ENCODE peak calls at places on chromosomes 11 and 22, in seven cellular contexts. Z is H1, E is mesendoderm, O is H9, X is IMR-90, P is neuronal stem cell, L is mesenchymal stem cell. Q is an unnamed sample.

GRCh38 chr22:23895599-23896144 is 1.5 kb downstream of the MIF start:
- DNase-seq in X (no peak), Z (no peak), L (no peak), P (no peak), E (no peak), O (no peak), Q (no peak)

GRCh38 chr11:94662065-94662779 is 95.1 kb downstream of the PIWIL4 start:
- DNase-seq in X (no peak), P (no peak), E (peak; percentile 63), O (no peak), L (no peak), Z (no peak), Q (peak; percentile 56)

GRCh38 chr11:66850588-66851250 is 6.1 kb upstream of the LRFN4 start:
- DNase-seq in Z (no peak), L (no peak), X (no peak), O (no peak), P (no peak), E (no peak), Q (no peak)

GRCh38 chr11:133526790-133527189 is 5.5 kb downstream of the OPCML start:
- DNase-seq in O (no peak), Z (no peak), L (no peak), E (no peak), P (no peak), X (no peak), Q (no peak)

GRCh38 chr11:110160016-110160415 is 66.8 kb downstream of the ZC3H12C start:
- DNase-seq in L (peak; percentile 18), X (peak; percentile 79), P (no peak), O (no peak), Z (no peak), E (no peak), Q (no peak)

GRCh38 chr11:46294365-46295309 is 17.2 kb downstream of the CREB3L1 start:
- DNase-seq in E (peak; percentile 90), X (peak; percentile 97), O (peak; percentile 79), L (peak; percentile 97), Z (peak; percentile 77), P (peak; percentile 70), Q (no peak)

GRCh38 chr11:43937434-43938411 is 4.7 kb upstream of the C11orf96 start:
- DNase-seq in P (no peak), X (peak; percentile 70), E (no peak), Z (no peak), O (no peak), L (peak; percentile 81), Q (peak; percentile 62)

GRCh38 chr11:106939157-106939556 is 79.1 kb downstream of the GUCY1A2 start:
- DNase-seq in Z (no peak), O (no peak), L (no peak), P (no peak), E (no peak), X (no peak), Q (no peak)

DNA sequence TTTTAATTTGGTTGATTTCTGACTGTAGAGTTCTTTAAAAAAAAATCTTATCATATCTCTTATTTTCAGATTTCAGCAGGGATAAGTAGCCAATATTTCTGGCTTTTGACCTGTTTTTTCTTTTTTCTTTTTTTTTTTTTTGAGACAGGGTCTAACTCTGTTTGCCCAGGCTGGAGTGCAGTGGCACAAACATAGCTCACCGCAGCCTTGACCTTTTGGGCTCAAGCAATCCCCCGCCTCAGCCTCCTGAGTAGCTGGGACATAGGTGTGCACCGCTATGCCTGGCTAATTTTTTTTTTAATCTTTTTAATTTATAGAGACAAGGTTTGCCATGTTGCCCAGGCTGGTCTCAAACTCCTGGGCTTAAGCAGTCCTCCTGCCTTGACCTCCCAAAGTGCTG is 23.9 kb upstream of the ZBTB44 start:
- DNase-seq in O (no peak), Z (no peak), E (no peak), L (no peak), P (no peak), X (no peak), Q (no peak)
- H3K4ac ChIP-seq in O (no peak overlapping the region), Z (no peak overlapping the region), E (no peak overlapping the region), L (no peak overlapping the region), P (no peak overlapping the region), X (no peak overlapping the region), Q (no peak overlapping the region)

DNA sequence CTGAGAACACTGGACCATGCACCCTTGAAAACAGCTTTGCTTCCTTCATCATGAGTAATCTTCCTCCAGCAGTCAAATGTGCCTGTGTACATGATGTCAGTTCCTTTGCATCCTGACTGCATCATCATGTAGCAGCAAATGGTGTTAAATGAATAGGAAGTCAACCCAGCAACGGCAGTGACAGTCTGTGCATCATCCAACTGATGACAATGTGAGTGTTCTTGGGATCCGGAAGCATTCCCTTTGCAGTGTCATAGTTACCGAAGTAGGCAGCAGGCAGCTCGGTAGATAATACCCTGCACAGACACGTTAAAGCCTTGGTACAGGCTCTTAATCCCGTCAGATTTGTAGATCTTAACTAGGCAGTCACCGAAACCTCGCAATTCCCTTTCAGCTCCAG is 2.5 kb downstream of the WBP2NL start:
- DNase-seq in E (no peak), O (no peak), P (no peak), X (peak; percentile 56), L (peak; percentile 21), Z (no peak), Q (no peak)
- H3K4ac ChIP-seq in E (no peak overlapping the region), O (no peak overlapping the region), P (no peak overlapping the region), X (no peak overlapping the region), L (no peak overlapping the region), Z (no peak overlapping the region), Q (no peak overlapping the region)

GRCh38 chr22:36166086-36166485 is 5.5 kb upstream of the APOL3 start:
- DNase-seq in L (no peak), O (no peak), Z (no peak), P (no peak), E (peak; percentile 48), X (no peak), Q (no peak)

GRCh38 chr22:36163497-36163896 is 2.9 kb upstream of the APOL3 start:
- DNase-seq in O (no peak), X (no peak), L (no peak), P (no peak), Z (no peak), E (no peak), Q (no peak)

GRCh38 chr22:36164621-36165020 is 4.1 kb upstream of the APOL3 start:
- DNase-seq in E (no peak), P (no peak), X (no peak), L (no peak), Z (no peak), O (no peak), Q (peak; percentile 35)

GRCh38 chr22:36165161-36165560 is 4.6 kb upstream of the APOL3 start:
- DNase-seq in Z (no peak), E (no peak), L (no peak), O (no peak), X (no peak), P (no peak), Q (no peak)

DNA sequence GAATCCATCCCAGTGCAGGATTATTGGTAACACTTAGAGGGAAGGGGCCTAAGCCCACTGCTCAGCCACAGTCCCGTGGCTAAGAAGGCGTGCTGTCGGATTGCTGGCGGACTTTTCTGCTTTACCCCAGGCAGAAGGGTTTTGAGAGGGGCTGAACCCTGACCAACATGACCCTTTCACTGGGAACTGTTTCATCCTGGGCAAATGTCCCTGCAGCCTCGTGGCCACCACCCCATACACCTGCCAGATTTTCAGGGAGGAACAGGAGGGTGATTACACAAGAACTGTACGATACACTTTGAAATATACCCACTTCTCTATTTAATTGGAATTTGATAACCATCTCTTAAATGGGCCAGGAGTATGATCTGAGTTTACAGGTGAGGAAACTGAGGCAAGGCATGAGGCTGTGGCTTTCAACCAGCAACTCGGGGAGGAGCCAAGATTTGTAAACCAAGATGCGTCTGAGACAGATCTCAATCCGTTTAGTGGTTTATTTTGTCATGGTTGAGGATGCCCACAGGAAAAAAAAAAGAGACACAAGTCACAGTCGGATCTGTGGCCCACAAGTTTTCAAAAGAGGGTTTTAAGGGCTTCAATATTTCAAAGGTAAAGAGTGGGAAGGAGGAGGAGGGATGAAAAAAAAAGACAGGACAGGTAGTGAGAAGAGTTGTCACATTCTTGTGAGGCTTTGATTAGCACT is 6.1 kb upstream of the APOL3 start:
- DNase-seq in Z (no peak), L (no peak), X (no peak), P (no peak), E (no peak), O (no peak), Q (no peak)
- H3K4ac ChIP-seq in Z (no peak overlapping the region), L (no peak overlapping the region), X (no peak overlapping the region), P (no peak overlapping the region), E (peak overlapping the region; percentile 20), O (no peak overlapping the region), Q (no peak overlapping the region)

GRCh38 chr22:43847376-43848289 is 14.7 kb downstream of the SULT4A1 start:
- DNase-seq in X (no peak), O (peak; percentile 24), E (no peak), Z (no peak), L (no peak), P (no peak), Q (no peak)

GRCh38 chr22:43848366-43849171 is 13.7 kb downstream of the SULT4A1 start:
- DNase-seq in Z (no peak), P (no peak), O (peak; percentile 49), X (peak; percentile 52), E (peak; percentile 42), L (no peak), Q (no peak)

GRCh38 chr22:43850529-43850928 is 11.8 kb downstream of the SULT4A1 start:
- DNase-seq in P (no peak), Z (no peak), O (peak; percentile 20), E (no peak), X (no peak), L (no peak), Q (no peak)

GRCh38 chr22:43851058-43851978 is 11.0 kb downstream of the SULT4A1 start:
- DNase-seq in X (no peak), E (no peak), O (peak; percentile 25), L (no peak), P (no peak), Z (no peak), Q (no peak)

DNA sequence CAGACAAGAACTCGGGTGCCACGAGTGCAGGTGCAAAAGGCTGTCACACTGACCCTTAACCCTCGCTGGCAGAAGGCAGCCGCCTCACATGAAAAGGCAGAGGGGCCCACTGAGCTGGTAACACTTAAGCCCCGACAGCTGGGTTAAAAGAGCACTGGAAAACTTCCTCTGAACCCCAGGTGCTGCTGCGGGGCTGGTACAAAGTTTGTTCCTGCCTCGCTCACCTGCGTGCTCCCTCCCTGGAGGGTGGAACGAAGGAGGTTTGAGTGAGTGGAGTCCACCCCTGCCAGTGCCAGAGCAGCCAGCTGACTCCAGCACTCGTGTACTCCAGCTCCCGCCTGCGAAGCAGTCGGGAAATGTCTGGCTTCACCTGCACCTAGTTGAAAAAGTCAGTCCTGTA is 12.6 kb downstream of the SULT4A1 start:
- DNase-seq in Z (no peak), P (no peak), E (no peak), O (peak; percentile 21), L (no peak), X (no peak), Q (no peak)
- H3K4ac ChIP-seq in Z (no peak overlapping the region), P (no peak overlapping the region), E (no peak overlapping the region), O (no peak overlapping the region), L (no peak overlapping the region), X (no peak overlapping the region), Q (no peak overlapping the region)

DNA sequence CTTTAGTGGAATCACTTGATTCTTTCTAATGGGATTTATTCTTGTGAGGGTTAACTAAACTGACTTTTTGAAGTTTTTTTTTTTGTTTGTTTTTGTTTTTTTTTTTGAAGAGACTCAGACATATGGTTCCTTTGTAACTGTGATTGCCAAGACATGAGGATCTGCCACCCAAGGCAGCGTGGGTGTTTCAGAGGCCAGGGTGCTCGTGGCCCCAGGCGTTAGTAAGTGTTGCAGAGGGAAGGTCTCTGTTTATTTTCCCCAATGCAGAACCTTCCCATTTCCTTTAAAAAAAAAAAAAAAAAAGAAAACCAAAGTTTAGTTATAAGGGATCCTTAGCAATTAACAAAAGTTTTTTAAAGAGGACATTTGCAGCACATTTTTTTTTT is 94.8 kb downstream of the CTTN start:
- DNase-seq in L (no peak), X (no peak), P (no peak), O (no peak), E (no peak), Z (no peak), Q (no peak)
- H3K4ac ChIP-seq in L (no peak overlapping the region), X (no peak overlapping the region), P (no peak overlapping the region), O (no peak overlapping the region), E (no peak overlapping the region), Z (no peak overlapping the region), Q (no peak overlapping the region)